ENCODE peak calls at places on chromosomes 5 and 9, in six cellular contexts. V, S, A, U, W and Q are unnamed samples.

GRCh38 chr9:115671911-115672310 is 481.7 kb upstream of the PAPPA start:
- DNase-seq in V (no peak), S (no peak), A (no peak), U (no peak), W (no peak), Q (no peak)

GRCh38 chr5:91875133-91875779 is 492.1 kb upstream of the ARRDC3 start:
- DNase-seq in V (no peak), S (no peak), A (no peak), U (no peak), W (no peak), Q (no peak)

GRCh38 chr5:128318691-128319090 is 219.4 kb downstream of the FBN2 start:
- DNase-seq in V (no peak), S (no peak), A (no peak), U (no peak), W (no peak), Q (no peak)

GRCh38 chr9:77810637-77811119 is 162.6 kb upstream of the GNA14 start:
- DNase-seq in V (no peak), S (no peak), A (no peak), U (no peak), W (no peak), Q (no peak)

GRCh38 chr5:150946351-150946905 is 41.6 kb upstream of the ZNF300 start:
- DNase-seq in V (no peak), S (no peak), A (no peak), U (no peak), W (no peak), Q (peak; percentile 87)

GRCh38 chr5:122130152-122130551 is 806 bp downstream of the ZNF474 start:
- DNase-seq in V (no peak), S (no peak), A (no peak), U (no peak), W (no peak), Q (no peak)

GRCh38 chr9:133564451-133564850 is 29.9 kb downstream of the ADAMTSL2 start:
- DNase-seq in V (no peak), S (no peak), A (no peak), U (no peak), W (no peak), Q (no peak)

GRCh38 chr5:67792891-67793290 is 422.7 kb upstream of the PIK3R1 start:
- DNase-seq in V (no peak), S (no peak), A (no peak), U (no peak), W (no peak), Q (peak; percentile 49)

GRCh38 chr9:76415731-76416130 is 21.5 kb upstream of the RFK start:
- DNase-seq in V (no peak), S (no peak), A (no peak), U (no peak), W (no peak), Q (peak; percentile 76)

GRCh38 chr5:1119312-1119831 is 7.5 kb upstream of the SLC12A7 start:
- DNase-seq in V (no peak), S (no peak), A (no peak), U (no peak), W (no peak), Q (no peak)

GRCh38 chr5:12023614-12024241 is 119.5 kb upstream of the CTNND2 start:
- DNase-seq in V (no peak), S (no peak), A (no peak), U (no peak), W (peak; percentile 42), Q (peak; percentile 25)